ENCODE peak calls at places on chromosomes 7 and 10, in four cellular contexts. One of them, this sample, is unnamed.

GRCh38 chr7:611281-611810 is 91.7 kb upstream of the PDGFA start:
- DNase-seq in posterior cingulate gyrus: no peak
- DNase-seq in GM04503: no peak
- DNase-seq in bronchial epithelial cell: no peak
- DNase-seq in this sample: no peak

GRCh38 chr10:11178606-11179221 is 161.0 kb downstream of the CELF2 start:
- DNase-seq in GM04503: peak
- DNase-seq in bronchial epithelial cell: no peak
- DNase-seq in posterior cingulate gyrus: peak
- DNase-seq in this sample: peak

GRCh38 chr10:114548662-114549061 is 109.4 kb downstream of the ABLIM1 start:
- DNase-seq in posterior cingulate gyrus: no peak
- DNase-seq in GM04503: no peak
- DNase-seq in bronchial epithelial cell: peak
- DNase-seq in this sample: no peak

GRCh38 chr10:114315566-114316420 is 76.7 kb downstream of the VWA2 start:
- DNase-seq in GM04503: no peak
- DNase-seq in posterior cingulate gyrus: no peak
- DNase-seq in bronchial epithelial cell: no peak
- DNase-seq in this sample: no peak

GRCh38 chr10:23405540-23405939 is 33.3 kb upstream of the OTUD1 start:
- DNase-seq in GM04503: no peak
- DNase-seq in bronchial epithelial cell: no peak
- DNase-seq in posterior cingulate gyrus: no peak
- DNase-seq in this sample: peak

GRCh38 chr10:5968681-5969453 is 8.5 kb downstream of the IL15RA start:
- DNase-seq in posterior cingulate gyrus: no peak
- DNase-seq in GM04503: no peak
- DNase-seq in bronchial epithelial cell: no peak
- DNase-seq in this sample: no peak

GRCh38 chr10:18214692-18215563 is 74.7 kb downstream of the CACNB2 start:
- DNase-seq in bronchial epithelial cell: peak
- DNase-seq in posterior cingulate gyrus: peak
- DNase-seq in GM04503: no peak
- DNase-seq in this sample: no peak

GRCh38 chr10:6236349-6237188 is 33.8 kb downstream of the PFKFB3 start:
- DNase-seq in posterior cingulate gyrus: no peak
- DNase-seq in GM04503: no peak
- DNase-seq in bronchial epithelial cell: no peak
- DNase-seq in this sample: no peak

GRCh38 chr7:150370612-150371071 is 2.0 kb downstream of the REPIN1 start:
- DNase-seq in bronchial epithelial cell: no peak
- DNase-seq in posterior cingulate gyrus: no peak
- DNase-seq in GM04503: peak
- DNase-seq in this sample: no peak

GRCh38 chr10:80555415-80555814 is 17.7 kb downstream of the SH2D4B start:
- DNase-seq in posterior cingulate gyrus: no peak
- DNase-seq in bronchial epithelial cell: no peak
- DNase-seq in GM04503: no peak
- DNase-seq in this sample: no peak

GRCh38 chr10:93417264-93417663 is 64.9 kb downstream of the MYOF start:
- DNase-seq in bronchial epithelial cell: no peak
- DNase-seq in posterior cingulate gyrus: peak
- DNase-seq in GM04503: no peak
- DNase-seq in this sample: no peak

GRCh38 chr10:86585037-86585725 is 63.6 kb upstream of the WAPL start:
- DNase-seq in GM04503: no peak
- DNase-seq in posterior cingulate gyrus: peak
- DNase-seq in bronchial epithelial cell: peak
- DNase-seq in this sample: peak

GRCh38 chr7:13912740-13913320 is 76.6 kb downstream of the ETV1 start:
- DNase-seq in GM04503: no peak
- DNase-seq in bronchial epithelial cell: no peak
- DNase-seq in posterior cingulate gyrus: no peak
- DNase-seq in this sample: no peak

GRCh38 chr7:36982749-36983148 is 258.5 kb upstream of the AOAH start:
- DNase-seq in bronchial epithelial cell: no peak
- DNase-seq in GM04503: no peak
- DNase-seq in posterior cingulate gyrus: no peak
- DNase-seq in this sample: no peak

GRCh38 chr10:88920198-88920597 is 32.4 kb downstream of the ACTA2 start:
- DNase-seq in bronchial epithelial cell: no peak
- DNase-seq in posterior cingulate gyrus: no peak
- DNase-seq in GM04503: no peak
- DNase-seq in this sample: no peak

GRCh38 chr10:107631876-107632275 is 467.4 kb upstream of the SORCS1 start:
- DNase-seq in posterior cingulate gyrus: no peak
- DNase-seq in bronchial epithelial cell: peak
- DNase-seq in GM04503: no peak
- DNase-seq in this sample: no peak

GRCh38 chr10:36358736-36359135 is 716.6 kb upstream of the FZD8 start:
- DNase-seq in GM04503: no peak
- DNase-seq in bronchial epithelial cell: peak
- DNase-seq in posterior cingulate gyrus: no peak
- DNase-seq in this sample: no peak

GRCh38 chr7:140571537-140572122 is 69.0 kb downstream of the DENND2A start:
- DNase-seq in posterior cingulate gyrus: no peak
- DNase-seq in GM04503: no peak
- DNase-seq in bronchial epithelial cell: peak
- DNase-seq in this sample: no peak

GRCh38 chr7:48938539-48938938 is 14.2 kb downstream of the CDC14C start:
- DNase-seq in bronchial epithelial cell: peak
- DNase-seq in GM04503: no peak
- DNase-seq in posterior cingulate gyrus: no peak
- DNase-seq in this sample: no peak